ENCODE peak calls at places on chromosomes 5 and 9, in six cellular contexts. Z, K, U, M, R and G are unnamed samples.

GRCh38 chr5:72537166-72537565 is 30.0 kb upstream of the ZNF366 start:
- DNase-seq in Z (no peak), K (no peak), U (no peak), M (no peak), R (no peak), G (no peak)

GRCh38 chr9:114030364-114030763 is 47.7 kb downstream of the AMBP start:
- DNase-seq in Z (no peak), K (no peak), U (no peak), M (no peak), R (no peak), G (no peak)

GRCh38 chr9:88533951-88534455 is 975 bp upstream of the NXNL2 start:
- DNase-seq in Z (peak), K (no peak), U (peak), M (peak), R (peak), G (peak)

GRCh38 chr9:129441852-129442251 is 179.0 kb downstream of the C9orf50 start:
- DNase-seq in Z (no peak), K (no peak), U (no peak), M (no peak), R (no peak), G (no peak)

GRCh38 chr9:9399982-9400381 is 1212.8 kb downstream of the PTPRD start:
- DNase-seq in Z (no peak), K (no peak), U (no peak), M (no peak), R (no peak), G (no peak)

GRCh38 chr5:55604611-55605067 is 69.9 kb upstream of the PLPP1 start:
- DNase-seq in Z (peak), K (no peak), U (peak), M (peak), R (no peak), G (no peak)

GRCh38 chr5:116032094-116032517 is at the start of gene ARL14EPL:
- DNase-seq in Z (peak), K (no peak), U (peak), M (peak), R (peak), G (no peak)

GRCh38 chr5:27598576-27598975 is 560.2 kb upstream of the CDH9 start:
- DNase-seq in Z (peak), K (no peak), U (peak), M (no peak), R (no peak), G (no peak)

GRCh38 chr5:177123789-177124485 is 9.6 kb upstream of the NSD1 start:
- DNase-seq in Z (no peak), K (no peak), U (no peak), M (no peak), R (no peak), G (no peak)

GRCh38 chr9:3262831-3263544 is 262.8 kb downstream of the RFX3 start:
- DNase-seq in Z (no peak), K (no peak), U (no peak), M (no peak), R (no peak), G (no peak)

GRCh38 chr9:3268260-3268659 is 257.5 kb downstream of the RFX3 start:
- DNase-seq in Z (no peak), K (no peak), U (no peak), M (no peak), R (no peak), G (no peak)

GRCh38 chr9:3261484-3261883 is 264.3 kb downstream of the RFX3 start:
- DNase-seq in Z (no peak), K (no peak), U (no peak), M (no peak), R (no peak), G (no peak)

DNA sequence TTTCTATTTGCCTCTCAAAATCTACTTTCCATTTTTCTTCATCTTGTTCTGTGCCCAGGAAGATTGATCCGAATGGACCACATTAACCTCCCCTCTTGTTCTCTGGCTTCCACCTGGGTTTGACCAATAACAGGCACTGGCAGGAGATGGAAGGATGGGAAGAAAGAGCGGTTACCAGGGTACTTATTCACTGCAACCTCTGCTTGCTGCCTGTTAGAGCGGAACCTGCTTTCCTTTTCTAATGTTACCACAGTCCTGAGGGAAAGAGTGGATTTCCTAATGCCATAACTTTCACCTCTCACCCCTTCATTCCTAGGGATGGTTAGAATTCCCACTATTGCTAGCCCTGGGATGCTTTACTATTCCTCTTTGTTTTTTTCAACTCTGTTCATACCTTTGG is 262.1 kb downstream of the RFX3 start:
- DNase-seq in Z (no peak), K (no peak), U (no peak), M (no peak), R (no peak), G (no peak)
- H3K4me3 ChIP-seq in Z (no peak), K (no peak), U (no peak), M (no peak), R (no peak), G (no peak)

GRCh38 chr5:64958757-64959391 is 190.1 kb downstream of the CWC27 start:
- DNase-seq in Z (peak), K (no peak), U (peak), M (peak), R (no peak), G (no peak)
- TF ChIP-seq CTCF in Z (peak), K (peak), U (peak), M (peak), R (peak), G (no peak)

DNA sequence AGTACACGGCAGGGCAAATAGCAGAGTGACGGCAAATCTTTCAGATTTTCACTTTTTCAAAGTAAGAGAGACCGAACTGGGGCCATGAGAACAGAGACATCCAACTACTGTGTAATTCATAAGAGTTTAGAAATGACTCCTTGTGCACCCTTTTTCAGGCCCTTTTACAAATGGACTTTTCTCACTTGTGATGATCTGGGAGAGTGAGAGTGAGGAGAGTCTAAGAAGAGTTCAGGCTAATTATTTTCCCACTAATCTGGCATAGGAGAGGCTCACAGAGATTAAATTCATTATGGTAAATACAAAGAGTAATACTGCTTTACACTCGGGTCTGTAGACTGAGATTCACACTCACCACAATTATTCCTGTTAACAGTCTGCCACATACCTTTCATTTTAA is 880 bp upstream of the CCNG1 start:
- DNase-seq in Z (no peak), K (no peak), U (no peak), M (no peak), R (no peak), G (no peak)
- H3K4me3 ChIP-seq in Z (no peak), K (peak), U (no peak), M (peak), R (peak), G (peak)

DNA sequence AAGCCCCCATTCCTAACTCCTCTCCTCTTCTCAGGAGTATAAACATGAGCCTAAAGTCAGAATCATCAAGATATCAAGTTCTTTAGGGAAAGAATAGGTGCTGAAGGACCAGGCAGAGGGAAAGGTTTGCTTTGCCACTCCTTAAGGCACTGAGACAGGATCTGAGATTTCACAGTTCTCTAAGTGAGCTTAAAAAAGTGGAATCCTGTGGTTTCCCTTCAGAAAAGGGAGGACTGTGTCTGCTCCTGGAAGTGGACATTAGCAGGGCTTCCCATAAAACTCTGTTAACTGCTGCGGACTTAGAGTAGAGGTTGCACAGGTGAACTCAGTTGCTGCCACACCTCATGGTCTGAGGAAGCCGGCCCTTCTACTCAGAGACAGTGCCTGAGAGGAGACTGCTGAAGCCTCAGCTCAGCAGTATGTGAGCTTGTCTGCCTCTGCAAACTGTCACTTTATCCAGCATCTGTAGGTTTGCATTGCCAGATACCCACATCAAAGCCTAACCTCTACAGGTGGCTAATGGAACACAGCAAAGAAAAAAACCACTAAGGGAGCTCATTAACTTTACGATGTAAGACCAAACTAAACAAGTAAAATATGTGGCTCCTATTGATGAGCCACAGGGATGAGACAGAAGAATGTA is 42.9 kb downstream of the RIC1 start:
- DNase-seq in Z (peak), K (no peak), U (no peak), M (no peak), R (no peak), G (no peak)
- TF ChIP-seq CTCF in Z (no peak), K (no peak), U (no peak), M (no peak), R (no peak), G (no peak)

DNA sequence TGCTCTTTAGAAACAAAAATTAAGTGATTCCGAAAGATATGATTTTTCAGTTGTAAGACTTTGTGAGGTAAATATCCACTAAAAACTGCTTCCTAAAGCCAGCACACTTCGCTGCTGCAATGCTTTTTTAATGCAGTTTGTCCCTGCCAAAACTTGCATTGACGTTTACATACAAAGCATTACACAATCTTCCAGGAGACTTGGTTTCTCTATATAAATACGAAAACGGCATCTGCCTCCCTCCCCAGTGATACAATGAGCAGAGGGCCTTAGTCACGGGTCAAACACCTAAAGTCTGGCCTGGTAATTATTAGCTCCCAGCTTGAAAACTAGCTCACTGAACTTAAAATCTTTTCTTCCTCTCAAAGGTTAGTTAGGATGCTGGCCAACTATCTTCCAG is 170.7 kb downstream of the TSSK1B start:
- DNase-seq in Z (peak), K (no peak), U (peak), M (no peak), R (no peak), G (no peak)
- H3K4me3 ChIP-seq in Z (no peak), K (no peak), U (no peak), M (no peak), R (no peak), G (no peak)

GRCh38 chr9:136225748-136226679 is 19.6 kb downstream of the QSOX2 start:
- DNase-seq in Z (no peak), K (no peak), U (peak), M (peak), R (peak), G (no peak)
- TF ChIP-seq CTCF in Z (peak), K (peak), U (peak), M (peak), R (peak), G (peak)